ENCODE peak calls at places on chromosome 17, in five cellular contexts. Z is heart right ventricle; X is activated CD8-positive, alpha-beta T cell treated with anti-CD3 and anti-CD28 coated beads for 36 hours; G is astrocyte of the spinal cord; U is neural crest cell. L is an unnamed sample.

GRCh38 chr17:35901776-35902175 is 21.6 kb upstream of the CCL5 start:
- DNase-seq in U (no peak), G (no peak), Z (no peak), X (no peak), L (no peak)

GRCh38 chr17:42522798-42523278 is 13.2 kb upstream of the NAGLU start:
- DNase-seq in X (no peak), U (no peak), Z (no peak), G (no peak), L (no peak)

GRCh38 chr17:43758497-43759174 is at the start of gene SOST:
- DNase-seq in U (no peak), Z (no peak), X (no peak), G (no peak), L (no peak)

GRCh38 chr17:38419508-38419981 is 8.7 kb upstream of the ARHGAP23 start:
- DNase-seq in G (no peak), U (no peak), Z (no peak), X (no peak), L (no peak)

GRCh38 chr17:44663095-44663494 is 6.8 kb downstream of the MEIOC start:
- DNase-seq in U (no peak), X (no peak), Z (no peak), G (no peak), L (no peak)

GRCh38 chr17:40319651-40320550 is 10.9 kb downstream of the RARA start:
- DNase-seq in X (peak; percentile 81), U (no peak), G (no peak), Z (peak; percentile 54), L (no peak)

GRCh38 chr17:77810536-77810935 is 148.0 kb upstream of the TNRC6C start:
- DNase-seq in Z (peak; percentile 48), X (no peak), U (no peak), G (peak; percentile 80), L (no peak)

GRCh38 chr17:69997332-69997731 is 77.7 kb upstream of the KCNJ16 start:
- DNase-seq in G (peak; percentile 53), U (no peak), X (no peak), Z (no peak), L (no peak)

GRCh38 chr17:37848690-37849616 is 75.3 kb upstream of the TBC1D3K start:
- DNase-seq in X (peak; percentile 54), G (peak; percentile 84), U (no peak), Z (no peak), L (no peak)

GRCh38 chr17:76091526-76092285 is 11.9 kb downstream of the EXOC7 start:
- DNase-seq in Z (no peak), X (peak; percentile 26), G (no peak), U (no peak), L (no peak)

GRCh38 chr17:28916302-28916934 is 13.5 kb upstream of the DHRS13 start:
- DNase-seq in G (peak; percentile 47), U (peak; percentile 32), Z (no peak), X (peak; percentile 65), L (no peak)

GRCh38 chr17:67121317-67121887 is 77.0 kb downstream of the CACNG1 start:
- DNase-seq in Z (no peak), G (no peak), X (no peak), U (no peak), L (no peak)

GRCh38 chr17:50127661-50128361 is 2.1 kb downstream of the SAMD14 start:
- DNase-seq in U (no peak), Z (no peak), X (no peak), G (no peak), L (no peak)

DNA sequence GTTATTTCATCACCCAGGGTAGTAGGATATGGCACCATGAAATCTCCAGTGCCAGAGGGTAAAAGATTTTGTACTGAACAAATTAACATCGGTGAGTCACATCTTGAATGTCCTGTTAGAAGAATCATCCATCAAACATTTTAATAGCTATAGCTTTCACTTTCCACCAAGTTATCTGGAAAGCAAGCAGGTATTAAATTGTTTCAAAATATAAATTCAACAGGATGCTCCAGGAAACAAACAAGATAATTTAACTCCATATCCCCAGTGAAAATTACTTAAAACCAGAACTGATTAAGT is 2.4 kb downstream of the VEZF1 start:
- DNase-seq in Z (no peak), U (no peak), G (peak; percentile 39), X (no peak), L (no peak)
- TF ChIP-seq CTCF in Z (no peak), U (no peak), G (no peak), X (no peak), L (no peak)

GRCh38 chr17:60745544-60745943 is 67.9 kb downstream of the BCAS3 start:
- DNase-seq in U (no peak), G (no peak), Z (no peak), X (no peak), L (no peak)
- TF ChIP-seq CTCF in U (no peak), G (no peak), Z (no peak), X (no peak), L (no peak)

DNA sequence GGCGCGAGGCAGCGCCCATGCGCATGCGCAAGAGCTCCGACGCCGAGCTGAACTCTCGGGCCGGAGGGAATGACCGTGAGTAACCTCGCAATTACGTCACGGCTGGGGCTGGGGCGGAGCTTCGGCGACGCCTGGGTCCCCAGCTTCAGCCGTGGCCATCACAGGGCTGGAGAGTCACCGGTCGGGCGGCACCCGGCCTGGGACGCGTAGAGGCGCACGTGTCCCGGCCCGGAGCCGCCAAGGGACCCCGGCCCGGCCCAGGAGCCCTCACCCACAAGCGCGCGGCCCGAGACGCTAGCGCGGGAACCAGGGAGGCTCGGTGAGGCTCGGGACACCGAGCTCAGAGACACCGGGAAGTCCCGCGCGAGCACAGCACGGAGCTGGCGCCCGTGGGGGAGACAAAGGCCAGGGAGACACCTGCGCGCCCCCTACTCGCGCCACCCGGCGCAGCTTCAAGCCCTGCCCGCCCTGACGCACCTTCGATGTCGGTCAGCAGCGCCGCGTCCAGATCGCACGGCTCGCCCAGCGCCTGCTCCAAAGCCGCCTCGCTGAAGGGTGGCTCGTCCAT is 452 bp downstream of the SREBF1 start:
- DNase-seq in X (peak; percentile 98), G (peak; percentile 94), Z (peak; percentile 99), U (peak; percentile 99), L (peak; percentile 92)
- TF ChIP-seq CTCF in X (no peak), G (no peak), Z (no peak), U (no peak), L (no peak)

DNA sequence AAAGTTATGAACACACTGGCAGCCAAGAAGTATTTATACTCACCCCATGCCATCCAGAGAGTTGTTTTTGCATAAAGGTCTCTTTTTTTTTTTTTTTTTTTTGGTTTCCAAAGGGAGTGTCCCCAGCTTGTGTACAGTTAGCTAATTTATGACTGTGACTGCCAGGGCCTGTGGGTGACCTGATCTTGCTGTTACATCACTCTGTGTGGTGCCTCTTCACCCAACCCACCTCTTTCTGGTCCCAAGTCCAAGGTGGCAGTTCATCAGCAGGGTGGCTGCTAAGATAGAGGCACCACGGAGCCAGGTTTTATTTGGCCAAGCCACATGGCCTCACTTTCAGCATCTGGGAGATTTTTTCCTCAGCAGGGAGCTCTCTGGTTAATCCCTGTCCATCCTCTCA is at the start of gene NOS2:
- DNase-seq in G (no peak), Z (no peak), U (no peak), X (no peak), L (no peak)
- TF ChIP-seq CTCF in G (no peak), Z (no peak), U (no peak), X (no peak), L (no peak)

DNA sequence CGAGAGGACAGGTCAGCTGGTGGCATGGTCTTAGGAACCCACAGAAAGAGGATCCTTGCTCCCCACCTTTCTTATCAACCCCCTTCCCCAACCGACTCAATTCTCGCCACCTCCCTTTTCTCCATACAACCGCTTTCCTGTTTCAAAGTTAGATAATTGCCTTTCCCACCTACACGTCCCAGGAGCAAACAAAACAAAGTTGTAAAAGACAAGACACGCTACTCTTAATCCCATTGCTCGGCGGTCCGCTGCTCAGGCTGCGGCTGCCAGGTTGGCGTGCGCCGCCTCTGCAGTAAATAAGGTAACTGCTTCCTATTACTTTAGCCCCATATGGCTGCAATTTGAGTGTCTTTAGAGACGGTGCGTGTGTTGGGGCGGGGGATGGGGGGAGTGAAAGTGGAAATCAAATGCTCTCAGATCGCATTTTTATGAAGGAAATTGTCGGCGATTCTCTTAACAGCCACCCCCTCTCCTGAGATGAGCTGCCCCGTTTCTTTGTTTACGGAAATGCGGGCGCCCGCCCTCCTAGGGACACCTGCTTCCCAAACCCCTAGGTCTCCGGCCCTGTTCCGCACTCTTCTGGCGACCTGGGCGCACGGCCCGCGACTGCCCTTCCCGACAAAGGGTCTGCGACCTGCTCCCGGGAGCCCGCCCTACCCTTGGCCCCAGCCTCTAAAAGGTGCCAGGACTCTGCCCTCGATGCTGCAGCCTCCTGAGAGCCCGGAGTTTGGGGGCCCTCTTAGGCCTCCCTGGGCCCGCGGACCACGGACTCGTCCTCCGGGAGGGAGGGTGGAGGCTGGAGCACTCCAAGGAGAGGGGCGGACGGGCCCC is 3.7 kb upstream of the CBX8 start:
- DNase-seq in G (peak; percentile 69), U (no peak), X (peak; percentile 87), Z (no peak), L (no peak)
- TF ChIP-seq CTCF in G (no peak), U (no peak), X (no peak), Z (no peak), L (no peak)

GRCh38 chr17:13638855-13639458 is 37.2 kb upstream of the HS3ST3A1 start:
- DNase-seq in X (peak; percentile 31), G (peak; percentile 78), Z (no peak), U (no peak), L (no peak)

GRCh38 chr17:13646411-13646810 is 44.7 kb upstream of the HS3ST3A1 start:
- DNase-seq in Z (no peak), G (peak; percentile 8), U (no peak), X (no peak), L (no peak)

GRCh38 chr17:13640559-13640958 is 38.8 kb upstream of the HS3ST3A1 start:
- DNase-seq in X (no peak), Z (no peak), G (no peak), U (no peak), L (no peak)

GRCh38 chr17:13643196-13643595 is 41.5 kb upstream of the HS3ST3A1 start:
- DNase-seq in U (peak; percentile 18), Z (no peak), X (no peak), G (no peak), L (no peak)

GRCh38 chr17:13642188-13642587 is 40.5 kb upstream of the HS3ST3A1 start:
- DNase-seq in G (no peak), Z (no peak), X (no peak), U (no peak), L (no peak)
- TF ChIP-seq CTCF in G (no peak), Z (no peak), X (no peak), U (no peak), L (no peak)

DNA sequence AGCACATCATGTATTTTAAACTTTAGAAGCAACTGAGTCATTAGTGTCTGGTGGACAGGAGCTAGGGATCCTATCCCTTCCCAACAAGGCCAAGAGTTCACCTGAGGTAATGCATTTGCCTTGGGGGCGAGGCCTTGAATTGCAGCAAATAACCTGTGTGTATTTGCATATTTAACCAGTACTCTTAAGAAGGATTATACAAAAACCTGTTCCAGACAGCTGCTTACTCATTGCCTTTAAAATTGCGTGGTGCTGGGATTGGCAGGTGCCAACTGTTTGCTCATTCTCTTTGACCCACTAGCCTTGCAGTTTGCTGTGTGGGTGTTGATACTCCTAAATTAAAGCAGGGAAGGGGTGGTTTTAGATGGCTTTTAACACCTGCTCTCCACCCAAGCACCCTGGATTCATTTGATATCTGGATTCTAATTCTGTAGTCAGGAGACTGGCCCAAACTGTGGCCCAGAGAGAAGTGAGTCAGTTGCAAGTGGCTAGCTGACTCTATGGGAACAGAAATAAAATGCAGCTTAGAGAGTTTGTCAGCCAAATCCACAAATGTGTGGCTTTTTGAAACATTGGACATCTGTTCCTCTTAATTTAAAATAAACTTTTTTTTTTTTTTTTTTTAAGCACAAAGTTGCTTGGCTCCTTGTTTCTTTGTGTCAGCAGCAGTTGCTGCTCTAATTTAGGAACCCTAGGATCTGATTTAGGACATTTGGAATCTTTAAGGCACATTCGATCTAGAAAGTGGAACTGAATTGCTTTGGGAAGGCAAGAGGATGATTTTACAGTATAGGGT is 47.0 kb downstream of the TUBD1 start:
- DNase-seq in G (peak; percentile 94), U (no peak), X (peak; percentile 63), Z (no peak), L (no peak)
- TF ChIP-seq CTCF in G (no peak), U (no peak), X (no peak), Z (no peak), L (no peak)

L was measured in mesothelial cell of epicardium.